ENCODE peak calls at places on chromosomes 12 and 14, in four cellular contexts. L is HepG2, Y is K562, P is H1. W is an unnamed sample.

GRCh38 chr14:33686218-33686617 is 264.7 kb downstream of the EGLN3 start:
- DNase-seq in L (no peak), Y (no peak), P (no peak), W (no peak)

GRCh38 chr12:127770123-127770522 is 496.8 kb upstream of the TMEM132C start:
- DNase-seq in L (no peak), Y (no peak), P (no peak), W (no peak)

GRCh38 chr14:57578427-57579220 is 85.0 kb upstream of the CCDC198 start:
- DNase-seq in L (no peak), Y (no peak), P (no peak), W (no peak)

GRCh38 chr14:106691601-106692291 is 1165.4 kb downstream of the TMEM121 start:
- DNase-seq in L (peak), Y (peak), P (no peak), W (peak)

GRCh38 chr14:104792101-104792884 is 3.3 kb downstream of the AKT1 start:
- DNase-seq in L (no peak), Y (no peak), P (no peak), W (no peak)

GRCh38 chr12:131454418-131455217 is 256.3 kb upstream of the SFSWAP start:
- DNase-seq in L (peak), Y (peak), P (peak), W (peak)

GRCh38 chr12:94566345-94566744 is 84.0 kb downstream of the TMCC3 start:
- DNase-seq in L (no peak), Y (no peak), P (no peak), W (no peak)

GRCh38 chr14:70724061-70724596 is 82.4 kb downstream of the TTC9 start:
- DNase-seq in L (no peak), Y (no peak), P (no peak), W (no peak)

GRCh38 chr14:58864751-58865519 is 227.2 kb downstream of the DACT1 start:
- DNase-seq in L (no peak), Y (no peak), P (no peak), W (no peak)

GRCh38 chr12:96198970-96199369 is 4.8 kb downstream of the ELK3 start:
- DNase-seq in L (no peak), Y (no peak), P (no peak), W (no peak)

GRCh38 chr14:31717294-31718085 is 156.3 kb downstream of the NUBPL start:
- DNase-seq in L (peak), Y (no peak), P (no peak), W (no peak)

GRCh38 chr12:19546611-19547162 is 107.4 kb downstream of the AEBP2 start:
- DNase-seq in L (no peak), Y (no peak), P (no peak), W (no peak)

GRCh38 chr12:5889381-5890047 is 55.5 kb downstream of the ANO2 start:
- DNase-seq in L (peak), Y (peak), P (no peak), W (peak)

GRCh38 chr14:85535916-85536834 is 6.2 kb downstream of the FLRT2 start:
- DNase-seq in L (peak), Y (no peak), P (no peak), W (peak)

GRCh38 chr12:25089738-25090137 is 105.2 kb downstream of the DNAI7 start:
- DNase-seq in L (no peak), Y (no peak), P (no peak), W (no peak)

GRCh38 chr12:85711735-85712390 is 124.3 kb downstream of the RASSF9 start:
- DNase-seq in L (no peak), Y (no peak), P (no peak), W (no peak)

GRCh38 chr12:4421590-4422031 is 24.0 kb downstream of the FGF6 start:
- DNase-seq in L (peak), Y (peak), P (no peak), W (peak)

GRCh38 chr12:82686223-82687019 is at the start of gene TMTC2:
- DNase-seq in L (peak), Y (peak), P (no peak), W (peak)

GRCh38 chr12:108232565-108232964 is 103.5 kb downstream of the WSCD2 start:
- DNase-seq in L (no peak), Y (peak), P (no peak), W (no peak)

DNA sequence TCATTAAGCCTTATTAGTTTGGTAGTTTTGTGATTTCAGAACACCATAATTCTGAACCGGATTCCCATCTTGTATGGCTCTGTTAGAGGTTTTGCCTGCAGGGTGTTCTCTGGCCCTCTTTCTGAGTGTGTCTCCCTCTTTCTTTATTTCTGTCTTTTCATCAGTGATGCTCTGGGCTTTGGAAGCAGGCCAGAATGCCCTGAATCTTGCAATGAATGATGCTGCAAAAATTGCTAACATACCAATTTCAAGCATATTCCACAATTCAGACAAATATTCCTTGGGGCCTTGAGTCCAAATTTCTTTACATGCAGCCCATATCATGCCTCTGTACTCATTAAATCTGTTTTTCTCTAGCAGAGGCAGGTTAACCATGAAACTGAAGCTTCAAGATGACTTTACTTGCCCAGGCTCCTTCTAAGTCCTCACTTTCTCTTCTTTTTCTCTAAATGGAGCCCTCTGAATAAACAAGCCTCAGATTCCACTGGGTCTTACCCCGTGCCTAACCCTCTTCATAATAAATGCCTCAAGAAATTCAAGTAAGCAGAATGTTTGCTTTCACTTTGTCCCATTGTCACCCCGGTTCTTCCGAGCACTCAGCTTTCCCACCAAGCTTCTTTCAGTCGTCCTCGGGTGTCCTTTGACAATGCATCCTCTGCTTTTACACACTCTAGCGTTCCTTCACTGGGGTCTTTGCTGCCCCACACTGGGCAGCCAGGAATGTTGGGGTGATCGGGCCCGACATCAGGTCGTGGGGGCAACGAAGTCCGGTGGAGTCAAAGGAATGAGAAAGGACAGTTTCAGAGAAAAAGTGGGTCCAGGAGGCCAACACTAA is 78.8 kb upstream of the SLC38A4 start:
- DNase-seq in L (no peak), Y (no peak), P (no peak), W (no peak)
- TF ChIP-seq RNF2 in L (no peak), Y (no peak), P (no peak), W (no peak)

GRCh38 chr12:66025477-66025876 is 105.1 kb downstream of the LLPH start:
- DNase-seq in L (peak), Y (no peak), P (no peak), W (no peak)

GRCh38 chr12:66030217-66030781 is 100.3 kb downstream of the LLPH start:
- DNase-seq in L (no peak), Y (no peak), P (no peak), W (no peak)

GRCh38 chr12:66020481-66020880 is 110.1 kb downstream of the LLPH start:
- DNase-seq in L (no peak), Y (no peak), P (no peak), W (no peak)

GRCh38 chr12:66028388-66028787 is 102.2 kb downstream of the LLPH start:
- DNase-seq in L (no peak), Y (no peak), P (no peak), W (no peak)

GRCh38 chr12:66024966-66025365 is 105.6 kb downstream of the LLPH start:
- DNase-seq in L (no peak), Y (no peak), P (no peak), W (no peak)
- TF ChIP-seq RNF2 in L (no peak), Y (no peak), P (no peak), W (no peak)

DNA sequence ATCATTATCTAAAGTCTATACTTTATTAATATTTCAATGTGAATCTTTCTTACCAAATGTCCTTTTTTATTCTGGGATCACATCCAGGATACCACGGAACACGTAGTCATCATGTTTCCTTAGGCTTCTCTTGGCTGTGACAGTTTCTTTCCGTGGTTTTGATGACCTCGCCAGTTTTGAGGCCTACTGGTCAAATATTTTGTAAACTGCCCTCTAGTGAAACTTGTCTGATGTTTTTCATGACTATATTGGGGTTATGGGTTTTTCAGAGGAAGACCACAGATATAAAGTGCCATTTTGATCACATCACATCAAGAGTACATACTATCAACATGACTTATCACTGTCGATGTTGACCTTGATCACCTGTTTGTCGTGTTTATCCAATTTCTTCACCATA is 14.1 kb upstream of the SERPINA6 start:
- DNase-seq in L (no peak), Y (no peak), P (no peak), W (no peak)
- TF ChIP-seq RNF2 in L (no peak), Y (no peak), P (no peak), W (no peak)

GRCh38 chr12:87982208-87982607 is 47.0 kb downstream of the C12orf50 start:
- DNase-seq in L (no peak), Y (no peak), P (no peak), W (no peak)
- TF ChIP-seq RNF2 in L (no peak), Y (no peak), P (no peak), W (no peak)

DNA sequence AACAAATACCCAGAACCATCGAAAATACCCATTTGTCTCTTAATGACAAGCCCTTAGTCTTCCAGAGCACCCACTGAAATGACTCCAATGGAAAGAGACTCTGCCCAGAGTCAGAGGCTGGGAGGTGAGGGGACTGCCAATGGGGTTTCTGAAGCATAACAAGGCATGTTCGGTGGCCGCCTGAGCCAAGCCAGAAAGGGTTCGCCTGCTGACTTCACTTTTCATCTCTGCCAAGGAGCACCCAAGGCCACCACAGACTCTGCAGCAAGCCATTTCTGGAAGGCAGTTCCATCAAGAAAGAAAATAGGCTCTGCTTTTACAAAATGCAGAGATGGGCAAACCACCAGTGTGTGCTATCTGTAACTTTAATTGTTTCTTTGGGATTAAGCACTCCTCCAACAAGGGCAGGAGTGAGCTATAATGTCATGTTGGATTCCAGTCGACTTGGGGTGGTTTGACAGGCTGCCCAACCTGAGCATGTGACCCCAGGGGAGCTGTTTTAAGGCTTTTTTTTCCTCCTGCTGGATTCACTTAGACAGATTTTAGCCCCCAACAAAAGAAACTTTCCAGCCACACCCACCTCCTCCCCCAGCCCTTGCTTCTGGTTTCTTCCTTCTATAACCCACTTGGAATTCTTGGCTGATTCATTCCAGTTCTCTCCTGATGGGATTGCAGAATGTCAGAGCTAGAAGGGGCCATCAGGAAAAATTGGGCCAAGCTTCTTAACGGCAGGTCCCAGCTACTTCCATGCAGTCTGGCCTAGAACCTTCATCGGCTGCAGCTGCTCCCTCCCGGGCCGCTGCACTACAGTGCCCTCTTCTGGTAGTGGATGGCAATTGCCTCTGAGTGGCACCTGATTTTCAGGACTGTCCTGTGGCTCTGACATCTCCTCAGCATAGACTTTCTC is 24.1 kb downstream of the CKAP4 start:
- DNase-seq in L (peak), Y (peak), P (no peak), W (peak)
- TF ChIP-seq RNF2 in L (no peak), Y (no peak), P (no peak), W (no peak)

GRCh38 chr12:22286569-22286968 is 47.9 kb downstream of the ST8SIA1 start:
- DNase-seq in L (no peak), Y (no peak), P (no peak), W (no peak)
- TF ChIP-seq RNF2 in L (no peak), Y (no peak), P (no peak), W (no peak)

GRCh38 chr14:61460063-61460462 is 138.7 kb downstream of the PRKCH start:
- DNase-seq in L (no peak), Y (no peak), P (no peak), W (no peak)

GRCh38 chr14:61462566-61463195 is 141.3 kb downstream of the PRKCH start:
- DNase-seq in L (peak), Y (no peak), P (no peak), W (no peak)

GRCh38 chr14:61463664-61464063 is 142.3 kb downstream of the PRKCH start:
- DNase-seq in L (no peak), Y (no peak), P (no peak), W (no peak)

GRCh38 chr14:61460853-61461611 is 139.7 kb downstream of the PRKCH start:
- DNase-seq in L (peak), Y (peak), P (no peak), W (no peak)

DNA sequence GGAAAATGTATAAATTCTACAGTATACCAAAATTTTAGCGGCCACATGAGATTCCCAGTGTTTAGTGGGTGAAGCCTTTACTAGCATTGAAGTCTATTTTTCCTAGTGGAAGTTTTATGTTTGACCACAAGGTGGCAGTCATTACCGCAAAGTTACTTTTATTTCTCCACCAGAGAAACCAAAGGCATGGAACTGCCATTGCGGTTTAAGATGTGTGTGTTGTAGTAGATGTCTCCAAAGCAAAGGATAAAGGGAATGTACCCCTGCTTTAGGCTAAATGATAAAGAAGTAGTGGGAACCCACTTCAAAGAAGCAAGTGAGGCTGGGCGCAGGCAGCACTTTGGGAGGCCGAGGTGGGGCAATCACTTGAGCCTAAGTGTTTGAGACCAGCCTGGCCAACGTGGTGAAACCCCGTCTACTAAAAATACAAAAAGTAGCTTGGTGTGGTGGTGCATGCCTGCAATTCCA is 140.5 kb downstream of the PRKCH start:
- DNase-seq in L (peak), Y (peak), P (no peak), W (peak)
- TF ChIP-seq RNF2 in L (no peak), Y (no peak), P (no peak), W (no peak)

W was measured in A549.